ENCODE peak calls at places on chromosomes 5 and 9, in four cellular contexts. One of them, this sample, is unnamed.

GRCh38 chr9:69253057-69253456 is 72.0 kb upstream of the ENTREP1 start:
- DNase-seq in HepG2: no peak
- DNase-seq in HCT116: no peak
- DNase-seq in H1: no peak
- DNase-seq in this sample: no peak

GRCh38 chr5:140214831-140215230 is 39.8 kb downstream of the CYSTM1 start:
- DNase-seq in HepG2: no peak
- DNase-seq in HCT116: no peak
- DNase-seq in H1: no peak
- DNase-seq in this sample: no peak

GRCh38 chr9:78032599-78033457 is 1.2 kb upstream of the GNAQ start:
- DNase-seq in HepG2: no peak
- DNase-seq in HCT116: no peak
- DNase-seq in H1: no peak
- DNase-seq in this sample: no peak

GRCh38 chr9:133561976-133562554 is 27.6 kb downstream of the ADAMTSL2 start:
- DNase-seq in HepG2: no peak
- DNase-seq in HCT116: no peak
- DNase-seq in H1: no peak
- DNase-seq in this sample: no peak

GRCh38 chr5:180352116-180352975 is 790 bp downstream of the GFPT2 start:
- DNase-seq in HepG2: no peak
- DNase-seq in HCT116: no peak
- DNase-seq in H1: no peak
- DNase-seq in this sample: no peak

GRCh38 chr9:117434568-117434967 is 19.7 kb upstream of the ASTN2 start:
- DNase-seq in HepG2: no peak
- DNase-seq in HCT116: no peak
- DNase-seq in H1: no peak
- DNase-seq in this sample: no peak

GRCh38 chr9:75133396-75133795 is 45.1 kb downstream of the OSTF1 start:
- DNase-seq in HepG2: no peak
- DNase-seq in HCT116: no peak
- DNase-seq in H1: no peak
- DNase-seq in this sample: no peak

GRCh38 chr5:117133198-117133597 is 558.6 kb upstream of the SEMA6A start:
- DNase-seq in HepG2: no peak
- DNase-seq in HCT116: no peak
- DNase-seq in H1: no peak
- DNase-seq in this sample: no peak

GRCh38 chr5:122858451-122858850 is 13.0 kb downstream of the SNX24 start:
- DNase-seq in HepG2: no peak
- DNase-seq in HCT116: no peak
- DNase-seq in H1: no peak
- DNase-seq in this sample: no peak

GRCh38 chr5:168991311-168991710 is 309.6 kb downstream of the SLIT3 start:
- DNase-seq in HepG2: no peak
- DNase-seq in HCT116: no peak
- DNase-seq in H1: no peak
- DNase-seq in this sample: no peak

GRCh38 chr5:179060116-179061008 is at the start of gene ZNF354C:
- DNase-seq in HepG2: no peak
- DNase-seq in HCT116: no peak
- DNase-seq in H1: peak
- DNase-seq in this sample: no peak

GRCh38 chr5:151327585-151327984 is 19.8 kb downstream of the SLC36A2 start:
- DNase-seq in HepG2: no peak
- DNase-seq in HCT116: no peak
- DNase-seq in H1: no peak
- DNase-seq in this sample: no peak

GRCh38 chr9:82961504-82962125 is 101.3 kb downstream of the RASEF start:
- DNase-seq in HepG2: peak
- DNase-seq in HCT116: peak
- DNase-seq in H1: peak
- DNase-seq in this sample: peak

GRCh38 chr5:150066901-150067396 is 19.4 kb downstream of the CSF1R start:
- DNase-seq in HepG2: no peak
- DNase-seq in HCT116: no peak
- DNase-seq in H1: no peak
- DNase-seq in this sample: no peak

GRCh38 chr9:121692606-121693505 is 41.4 kb downstream of the DAB2IP start:
- DNase-seq in HepG2: peak
- DNase-seq in HCT116: peak
- DNase-seq in H1: no peak
- DNase-seq in this sample: no peak

GRCh38 chr9:69307446-69308216 is 17.4 kb upstream of the ENTREP1 start:
- DNase-seq in HepG2: no peak
- DNase-seq in HCT116: no peak
- DNase-seq in H1: peak
- DNase-seq in this sample: no peak

GRCh38 chr5:64458948-64459347 is 46.9 kb upstream of the RGS7BP start:
- DNase-seq in HepG2: no peak
- DNase-seq in HCT116: no peak
- DNase-seq in H1: no peak
- DNase-seq in this sample: no peak

GRCh38 chr5:144249755-144250464 is 79.2 kb downstream of the KCTD16 start:
- DNase-seq in HepG2: no peak
- DNase-seq in HCT116: no peak
- DNase-seq in H1: no peak
- DNase-seq in this sample: no peak

GRCh38 chr9:38227061-38227540 is 158.1 kb upstream of the SHB start:
- DNase-seq in HepG2: peak
- DNase-seq in HCT116: no peak
- DNase-seq in H1: peak
- DNase-seq in this sample: peak

GRCh38 chr9:36128331-36128730 is 8.2 kb upstream of the GLIPR2 start:
- DNase-seq in HepG2: no peak
- DNase-seq in HCT116: no peak
- DNase-seq in H1: no peak
- DNase-seq in this sample: no peak

GRCh38 chr9:124368692-124369091 is 46.5 kb downstream of the PSMB7 start:
- DNase-seq in HepG2: no peak
- DNase-seq in HCT116: no peak
- DNase-seq in H1: no peak
- DNase-seq in this sample: no peak

GRCh38 chr5:176410486-176411180 is 5.7 kb downstream of the CLTB start:
- DNase-seq in HepG2: no peak
- DNase-seq in HCT116: no peak
- DNase-seq in H1: no peak
- DNase-seq in this sample: peak

GRCh38 chr5:147439253-147439652 is 70.6 kb downstream of the DPYSL3 start:
- DNase-seq in HepG2: no peak
- DNase-seq in HCT116: no peak
- DNase-seq in H1: no peak
- DNase-seq in this sample: no peak

GRCh38 chr5:178284095-178284675 is 51.6 kb upstream of the PHYKPL start:
- DNase-seq in HepG2: no peak
- DNase-seq in HCT116: peak
- DNase-seq in H1: no peak
- DNase-seq in this sample: peak

GRCh38 chr5:171494452-171495121 is 75.1 kb downstream of the FGF18 start:
- DNase-seq in HepG2: peak
- DNase-seq in HCT116: peak
- DNase-seq in H1: peak
- DNase-seq in this sample: peak

GRCh38 chr9:4596165-4596922 is 65.8 kb upstream of the PLPP6 start:
- DNase-seq in HepG2: no peak
- DNase-seq in HCT116: no peak
- DNase-seq in H1: no peak
- DNase-seq in this sample: no peak

GRCh38 chr9:24436761-24437160 is 108.9 kb downstream of the IZUMO3 start:
- DNase-seq in HepG2: no peak
- DNase-seq in HCT116: no peak
- DNase-seq in H1: peak
- DNase-seq in this sample: no peak

GRCh38 chr9:113480612-113481011 is 17.1 kb downstream of the RGS3 start:
- DNase-seq in HepG2: no peak
- DNase-seq in HCT116: no peak
- DNase-seq in H1: no peak
- DNase-seq in this sample: no peak

GRCh38 chr5:69367697-69368279 is 1.5 kb downstream of the AK6 start:
- DNase-seq in HepG2: no peak
- DNase-seq in HCT116: no peak
- DNase-seq in H1: no peak
- DNase-seq in this sample: no peak

GRCh38 chr9:127714916-127715442 is 484 bp downstream of the PTRH1 start:
- DNase-seq in HepG2: no peak
- DNase-seq in HCT116: no peak
- DNase-seq in H1: no peak
- DNase-seq in this sample: no peak

GRCh38 chr9:129888085-129888808 is 53.0 kb downstream of the USP20 start:
- DNase-seq in HepG2: no peak
- DNase-seq in HCT116: no peak
- DNase-seq in H1: no peak
- DNase-seq in this sample: peak

GRCh38 chr9:133880851-133881634 is 111.1 kb downstream of the VAV2 start:
- DNase-seq in HepG2: no peak
- DNase-seq in HCT116: no peak
- DNase-seq in H1: no peak
- DNase-seq in this sample: no peak

GRCh38 chr5:137453476-137454080 is 45.5 kb downstream of the SPOCK1 start:
- DNase-seq in HepG2: peak
- DNase-seq in HCT116: peak
- DNase-seq in H1: no peak
- DNase-seq in this sample: peak
- TF ChIP-seq FOSL1 in HepG2: no peak
- TF ChIP-seq FOSL1 in HCT116: no peak
- TF ChIP-seq FOSL1 in H1: no peak
- TF ChIP-seq FOSL1 in this sample: no peak

GRCh38 chr5:10145922-10146321 is 103.8 kb downstream of the ATPSCKMT start:
- DNase-seq in HepG2: peak
- DNase-seq in HCT116: peak
- DNase-seq in H1: no peak
- DNase-seq in this sample: peak
- TF ChIP-seq FOSL1 in HepG2: no peak
- TF ChIP-seq FOSL1 in HCT116: no peak
- TF ChIP-seq FOSL1 in H1: no peak
- TF ChIP-seq FOSL1 in this sample: no peak

DNA sequence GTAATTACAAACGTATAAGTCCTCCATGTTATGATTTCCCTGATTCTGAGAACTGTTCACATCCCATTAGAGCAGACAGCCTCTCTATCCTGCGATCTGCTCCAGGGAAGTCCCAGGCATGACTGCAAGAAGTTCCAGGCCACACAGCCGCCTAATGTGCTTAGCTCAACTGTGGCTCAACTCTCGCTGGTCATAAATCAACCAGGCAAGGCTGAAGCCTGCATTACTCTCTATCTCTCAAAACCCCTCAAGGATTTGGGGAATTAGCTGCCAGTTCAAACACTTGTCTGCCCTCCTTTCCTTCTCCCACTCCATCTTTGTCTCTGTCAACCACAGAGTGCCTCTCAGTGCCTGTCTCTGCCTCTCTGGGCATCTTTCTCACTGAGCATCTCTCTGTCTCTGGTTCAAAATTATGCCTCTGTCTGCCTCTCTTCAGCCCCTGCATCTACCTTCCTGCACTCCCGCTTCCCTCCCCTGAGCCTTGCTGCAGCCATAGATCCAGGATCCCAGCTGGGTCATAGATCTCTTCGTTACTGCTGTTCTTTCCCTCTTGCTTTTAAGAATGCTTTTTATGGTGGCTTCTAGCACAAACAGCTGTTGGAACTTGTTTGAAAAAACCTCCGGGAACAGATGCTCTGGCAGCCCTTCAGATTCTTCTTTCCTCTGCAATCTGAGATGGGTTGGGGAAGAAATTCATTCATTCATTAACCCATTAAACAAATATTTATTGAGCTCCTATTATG is 27.9 kb upstream of the GALNT10 start:
- DNase-seq in HepG2: no peak
- DNase-seq in HCT116: no peak
- DNase-seq in H1: no peak
- DNase-seq in this sample: no peak
- TF ChIP-seq FOSL1 in HepG2: no peak
- TF ChIP-seq FOSL1 in HCT116: no peak
- TF ChIP-seq FOSL1 in H1: no peak
- TF ChIP-seq FOSL1 in this sample: no peak

GRCh38 chr5:174310243-174310642 is 264.7 kb downstream of the NSG2 start:
- DNase-seq in HepG2: no peak
- DNase-seq in HCT116: no peak
- DNase-seq in H1: no peak
- DNase-seq in this sample: no peak
- TF ChIP-seq FOSL1 in HepG2: no peak
- TF ChIP-seq FOSL1 in HCT116: no peak
- TF ChIP-seq FOSL1 in H1: no peak
- TF ChIP-seq FOSL1 in this sample: no peak

GRCh38 chr9:108972626-108973209 is 38.5 kb downstream of the ABITRAM start:
- DNase-seq in HepG2: no peak
- DNase-seq in HCT116: no peak
- DNase-seq in H1: no peak
- DNase-seq in this sample: no peak
- TF ChIP-seq FOSL1 in HepG2: no peak
- TF ChIP-seq FOSL1 in HCT116: no peak
- TF ChIP-seq FOSL1 in H1: no peak
- TF ChIP-seq FOSL1 in this sample: no peak